ENCODE peak calls at places on chromosomes 13 and 19, in ten cellular contexts. V, W, S, C, X, A, B, I, N and D are unnamed samples.
A peak's percentile ranks its signal among the peaks of the same experiment; 100 is the strongest.

GRCh38 chr13:47594833-47595232 is 406.2 kb downstream of the SUCLA2 start:
- DNase-seq in V (no peak), W (peak; percentile 23), S (no peak), C (no peak), X (no peak), A (peak; percentile 58), B (no peak), I (no peak), N (no peak), D (no peak)

GRCh38 chr19:51431124-51431523 is 13.7 kb upstream of the SIGLEC10 start:
- DNase-seq in V (no peak), W (no peak), S (no peak), C (no peak), X (no peak), A (no peak), B (no peak), I (no peak), N (no peak), D (no peak)

GRCh38 chr19:4007836-4008539 is 452 bp downstream of the PIAS4 start:
- DNase-seq in V (peak; percentile 61), W (peak; percentile 66), S (peak; percentile 43), C (no peak), X (peak; percentile 61), A (peak; percentile 31), B (peak; percentile 39), I (peak; percentile 67), N (no peak), D (peak; percentile 36)

GRCh38 chr13:67351915-67352314 is 121.8 kb upstream of the PCDH9 start:
- DNase-seq in V (no peak), W (no peak), S (no peak), C (no peak), X (no peak), A (no peak), B (no peak), I (no peak), N (no peak), D (no peak)

GRCh38 chr13:44759222-44759721 is 183.1 kb upstream of the TSC22D1 start:
- DNase-seq in V (no peak), W (peak; percentile 21), S (no peak), C (peak; percentile 54), X (no peak), A (peak; percentile 80), B (no peak), I (no peak), N (no peak), D (no peak)

GRCh38 chr19:50932690-50933083 is 20.2 kb downstream of the KLK5 start:
- DNase-seq in V (no peak), W (no peak), S (no peak), C (no peak), X (no peak), A (no peak), B (no peak), I (no peak), N (no peak), D (no peak)

GRCh38 chr13:40505196-40505595 is 161.2 kb downstream of the FOXO1 start:
- DNase-seq in V (no peak), W (no peak), S (no peak), C (no peak), X (no peak), A (no peak), B (no peak), I (no peak), N (no peak), D (no peak)

GRCh38 chr19:35519291-35519690 is 5.8 kb upstream of the DMKN start:
- DNase-seq in V (no peak), W (no peak), S (no peak), C (no peak), X (peak; percentile 48), A (no peak), B (peak; percentile 56), I (no peak), N (no peak), D (no peak)

GRCh38 chr19:32316034-32316433 is 29.4 kb upstream of the ZNF507 start:
- DNase-seq in V (peak; percentile 34), W (peak; percentile 56), S (no peak), C (no peak), X (no peak), A (no peak), B (no peak), I (no peak), N (no peak), D (no peak)

GRCh38 chr19:11375143-11375948 is 880 bp downstream of the SWSAP1 start:
- DNase-seq in V (peak; percentile 53), W (peak; percentile 59), S (peak; percentile 76), C (peak; percentile 45), X (no peak), A (peak; percentile 79), B (no peak), I (peak; percentile 40), N (no peak), D (no peak)

GRCh38 chr19:13152356-13152853 is 2.2 kb downstream of the IER2 start:
- DNase-seq in V (no peak), W (peak; percentile 71), S (no peak), C (peak; percentile 52), X (no peak), A (no peak), B (no peak), I (no peak), N (no peak), D (no peak)

GRCh38 chr13:30870049-30870884 is 35.8 kb upstream of the MEDAG start:
- DNase-seq in V (no peak), W (peak; percentile 11), S (no peak), C (no peak), X (peak; percentile 93), A (peak; percentile 11), B (peak; percentile 93), I (peak; percentile 59), N (no peak), D (peak; percentile 89)

GRCh38 chr19:33688657-33688992 is 66.9 kb downstream of the CHST8 start:
- DNase-seq in V (no peak), W (no peak), S (no peak), C (no peak), X (no peak), A (no peak), B (no peak), I (no peak), N (no peak), D (no peak)

GRCh38 chr13:61113140-61113658 is 302.4 kb downstream of the PCDH20 start:
- DNase-seq in V (no peak), W (no peak), S (no peak), C (no peak), X (no peak), A (no peak), B (no peak), I (no peak), N (no peak), D (no peak)

GRCh38 chr19:46621191-46622117 is 3.4 kb downstream of the PTGIR start:
- DNase-seq in V (no peak), W (peak; percentile 43), S (no peak), C (no peak), X (no peak), A (no peak), B (no peak), I (peak; percentile 54), N (no peak), D (no peak)

GRCh38 chr13:85650613-85651012 is 148.6 kb downstream of the SLITRK6 start:
- DNase-seq in V (no peak), W (no peak), S (no peak), C (peak; percentile 46), X (no peak), A (peak; percentile 0), B (no peak), I (no peak), N (no peak), D (no peak)

GRCh38 chr13:79525458-79525857 is 44.5 kb downstream of the NDFIP2 start:
- DNase-seq in V (no peak), W (no peak), S (no peak), C (no peak), X (no peak), A (peak; percentile 2), B (no peak), I (no peak), N (no peak), D (no peak)

GRCh38 chr13:85864963-85865530 is 65.8 kb upstream of the SLITRK6 start:
- DNase-seq in V (peak; percentile 35), W (peak; percentile 58), S (no peak), C (no peak), X (no peak), A (peak; percentile 38), B (peak; percentile 5), I (no peak), N (no peak), D (peak; percentile 3)

GRCh38 chr13:59112375-59112774 is 1051.4 kb downstream of the DIAPH3 start:
- DNase-seq in V (no peak), W (peak; percentile 15), S (no peak), C (no peak), X (peak; percentile 26), A (no peak), B (peak; percentile 81), I (no peak), N (no peak), D (peak; percentile 48)

GRCh38 chr13:76921516-76921915 is 26.8 kb upstream of the ACOD1 start:
- DNase-seq in V (no peak), W (no peak), S (no peak), C (no peak), X (no peak), A (no peak), B (no peak), I (no peak), N (no peak), D (no peak)

GRCh38 chr19:15210323-15210774 is 9.6 kb upstream of the NOTCH3 start:
- DNase-seq in V (no peak), W (no peak), S (no peak), C (no peak), X (peak; percentile 58), A (no peak), B (peak; percentile 77), I (no peak), N (no peak), D (peak; percentile 92)

GRCh38 chr13:33150662-33151061 is 134.4 kb downstream of the KL start:
- DNase-seq in V (no peak), W (no peak), S (no peak), C (no peak), X (no peak), A (no peak), B (no peak), I (no peak), N (no peak), D (no peak)